ENCODE peak calls at places on chromosomes 5 and 9, in seven cellular contexts. I is endothelial cell of umbilical vein; O is foreskin fibroblast; X is AG09309; V is IMR-90; Q is fibroblast of the aortic adventitia; N is CD8-positive, alpha-beta T cell. A is an unnamed sample.

GRCh38 chr5:102811962-102812361 is 56.9 kb downstream of the PAM start:
- DNase-seq in I (peak; percentile 85), X (no peak), V (peak; percentile 82), Q (peak; percentile 28), O (peak; percentile 45), N (no peak), A (peak; percentile 34)

GRCh38 chr5:177310757-177311173 is 933 bp downstream of the MXD3 start:
- DNase-seq in Q (no peak), X (no peak), N (no peak), O (no peak), I (peak; percentile 71), V (peak; percentile 18), A (no peak)

GRCh38 chr9:121274851-121275250 is 6.9 kb downstream of the GSN start:
- DNase-seq in X (no peak), I (no peak), Q (no peak), N (no peak), V (no peak), O (no peak), A (peak; percentile 66)

GRCh38 chr5:77356740-77357139 is 135.4 kb downstream of the WDR41 start:
- DNase-seq in V (peak; percentile 65), N (no peak), O (peak; percentile 13), I (no peak), Q (no peak), X (peak; percentile 25), A (peak; percentile 68)

GRCh38 chr9:110538169-110538568 is 41.4 kb downstream of the SVEP1 start:
- DNase-seq in O (peak; percentile 47), Q (peak; percentile 96), X (peak; percentile 79), N (no peak), I (no peak), V (peak; percentile 75), A (peak; percentile 94)

GRCh38 chr5:91345466-91345865 is 37.7 kb downstream of the ARRDC3 start:
- DNase-seq in I (no peak), N (no peak), X (no peak), O (no peak), Q (no peak), V (no peak), A (no peak)

GRCh38 chr9:23447166-23447565 is 378.9 kb downstream of the ELAVL2 start:
- DNase-seq in N (no peak), Q (no peak), O (no peak), X (no peak), I (peak; percentile 11), V (no peak), A (no peak)

GRCh38 chr5:152405145-152405544 is at the start of gene NMUR2:
- DNase-seq in N (no peak), O (no peak), X (no peak), V (no peak), Q (no peak), I (no peak), A (no peak)

GRCh38 chr5:126914813-126915436 is 115.4 kb downstream of the MARCHF3 start:
- DNase-seq in N (no peak), V (no peak), I (no peak), X (no peak), O (no peak), Q (no peak), A (no peak)

GRCh38 chr5:40879163-40879942 is 29.9 kb upstream of the C7 start:
- DNase-seq in X (no peak), I (peak; percentile 52), V (peak; percentile 45), O (peak; percentile 8), N (no peak), Q (peak; percentile 63), A (peak; percentile 27)

GRCh38 chr5:159359408-159359807 is 29.1 kb upstream of the IL12B start:
- DNase-seq in I (no peak), Q (no peak), N (no peak), V (no peak), X (no peak), O (no peak), A (no peak)

GRCh38 chr9:15250013-15250412 is 57.0 kb downstream of the TTC39B start:
- DNase-seq in X (no peak), I (no peak), N (no peak), V (no peak), O (no peak), Q (no peak), A (no peak)

GRCh38 chr5:66661149-66661548 is 65.0 kb downstream of the MAST4 start:
- DNase-seq in N (no peak), I (no peak), Q (peak; percentile 83), O (peak; percentile 10), V (peak; percentile 9), X (peak; percentile 14), A (peak; percentile 96)

GRCh38 chr5:179337227-179338122 is 7.8 kb downstream of the ADAMTS2 start:
- DNase-seq in V (no peak), I (no peak), O (no peak), X (no peak), Q (no peak), N (no peak), A (no peak)

GRCh38 chr9:23824241-23825142 is 1.5 kb downstream of the ELAVL2 start:
- DNase-seq in V (no peak), O (no peak), Q (peak; percentile 0), I (no peak), N (no peak), X (no peak), A (peak; percentile 2)

GRCh38 chr9:3848445-3849114 is 322.8 kb upstream of the RFX3 start:
- DNase-seq in O (peak; percentile 23), X (no peak), I (peak; percentile 7), V (peak; percentile 34), Q (no peak), N (no peak), A (no peak)

GRCh38 chr5:33167541-33167940 is 273.2 kb upstream of the TARS1 start:
- DNase-seq in N (no peak), I (no peak), O (no peak), Q (no peak), V (no peak), X (peak; percentile 8), A (peak; percentile 67)

GRCh38 chr5:158676642-158677489 is 422.9 kb downstream of the EBF1 start:
- DNase-seq in N (no peak), Q (no peak), V (no peak), I (no peak), O (no peak), X (no peak), A (no peak)

GRCh38 chr5:93572101-93572772 is 8.8 kb downstream of the NR2F1-AS1 start:
- DNase-seq in N (no peak), Q (no peak), O (no peak), I (no peak), X (no peak), V (no peak), A (peak; percentile 18)

GRCh38 chr9:129110740-129111142 is at the start of gene CRAT:
- DNase-seq in V (peak; percentile 90), N (peak; percentile 93), O (peak; percentile 95), Q (peak; percentile 92), X (peak; percentile 74), I (peak; percentile 91), A (peak; percentile 94)

GRCh38 chr5:78509884-78510769 is 138.4 kb downstream of the LHFPL2 start:
- DNase-seq in I (peak; percentile 60), Q (peak; percentile 29), V (no peak), N (peak; percentile 2), O (no peak), X (no peak), A (no peak)

GRCh38 chr9:106717686-106718085 is 145.3 kb upstream of the ZNF462 start:
- DNase-seq in V (peak; percentile 80), I (peak; percentile 12), N (no peak), Q (peak; percentile 64), O (peak; percentile 64), X (peak; percentile 10), A (peak; percentile 78)

GRCh38 chr5:83837261-83837894 is 116.7 kb upstream of the HAPLN1 start:
- DNase-seq in O (no peak), Q (peak; percentile 17), V (no peak), N (no peak), X (no peak), I (no peak), A (peak; percentile 76)
- H3K4me3 ChIP-seq in O (no peak overlapping the region), Q (no peak overlapping the region), V (no peak overlapping the region), N (no peak overlapping the region), X (no peak overlapping the region), I (no peak overlapping the region), A (no peak overlapping the region)

GRCh38 chr5:141121563-141121962 is at the start of gene PCDHB4:
- DNase-seq in X (no peak), Q (no peak), I (peak; percentile 8), V (no peak), N (no peak), O (no peak), A (no peak)
- TF ChIP-seq CTCF in X (peak; percentile 29), Q (no peak), I (no peak), V (peak; percentile 7), N (no peak), O (no peak), A (peak; percentile 17)

GRCh38 chr9:70258692-70259511 is at the start of gene SMC5:
- DNase-seq in I (peak; percentile 95), V (peak; percentile 92), N (peak; percentile 87), X (peak; percentile 67), Q (peak; percentile 93), O (peak; percentile 93), A (peak; percentile 93)

GRCh38 chr9:70256123-70256551 is 2.6 kb upstream of the SMC5 start:
- DNase-seq in O (peak; percentile 39), X (peak; percentile 47), N (no peak), I (peak; percentile 39), V (peak; percentile 89), Q (peak; percentile 66), A (peak; percentile 72)

GRCh38 chr9:70259512-70259802 is 679 bp downstream of the SMC5 start:
- DNase-seq in N (no peak), X (no peak), I (no peak), O (no peak), Q (no peak), V (no peak), A (no peak)

GRCh38 chr9:70257991-70258691 is 637 bp upstream of the SMC5 start:
- DNase-seq in Q (peak; percentile 61), N (peak; percentile 11), I (no peak), O (peak; percentile 22), V (peak; percentile 48), X (no peak), A (peak; percentile 64)

DNA sequence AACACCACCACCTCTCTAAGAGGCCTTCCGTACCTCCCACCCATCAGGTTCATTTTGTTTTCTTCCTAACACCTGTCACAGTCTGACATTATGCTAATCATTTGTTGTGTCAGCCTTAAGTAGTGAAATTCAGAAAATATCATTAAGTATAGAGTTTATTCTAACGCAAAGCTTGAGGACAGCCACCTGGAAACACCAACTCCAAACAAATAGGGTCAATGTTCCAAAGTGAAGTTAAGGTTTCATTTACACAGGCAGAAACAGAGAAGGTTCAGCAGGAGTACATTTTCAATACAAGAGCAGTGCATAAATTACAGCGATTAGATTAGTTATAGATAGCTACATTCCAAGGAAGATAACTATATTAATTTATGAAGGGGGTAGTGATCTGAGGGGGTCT is 1.3 kb upstream of the SMC5 start:
- DNase-seq in X (no peak), N (no peak), Q (no peak), O (no peak), I (no peak), V (no peak), A (no peak)
- H3K4me3 ChIP-seq in X (no peak overlapping the region), N (peak overlapping the region; percentile 97), Q (peak overlapping the region; percentile 91), O (peak overlapping the region; percentile 83), I (no peak overlapping the region), V (peak overlapping the region; percentile 11), A (peak overlapping the region; percentile 66)

GRCh38 chr5:43120720-43121564 is at the start of gene ZNF131:
- DNase-seq in O (peak; percentile 99), V (peak; percentile 98), N (peak; percentile 97), Q (peak; percentile 94), X (peak; percentile 85), I (peak; percentile 97), A (peak; percentile 96)
- TF ChIP-seq CTCF in O (no peak), V (no peak), N (no peak), Q (no peak), X (peak; percentile 8), I (no peak), A (no peak)

A was measured in AG10803.